ENCODE peak calls at places on chromosomes 2 and 18, in four cellular contexts. Y is HepG2, S is K562, H is H1. L is an unnamed sample.

GRCh38 chr18:73735836-73736235 is 411.8 kb downstream of the FBXO15 start:
- DNase-seq in H (no peak), S (no peak), Y (no peak), L (no peak)

GRCh38 chr2:212109217-212109616 is 429.4 kb downstream of the ERBB4 start:
- DNase-seq in S (no peak), H (no peak), Y (no peak), L (no peak)

GRCh38 chr18:44986933-44987332 is 306.2 kb downstream of the SETBP1 start:
- DNase-seq in S (no peak), H (no peak), Y (no peak), L (no peak)

GRCh38 chr2:174334781-174335604 is at the start of gene SP9:
- DNase-seq in S (peak), H (no peak), Y (peak), L (peak)

GRCh38 chr2:171432969-171433762 is 624 bp downstream of the METTL8 start:
- DNase-seq in H (no peak), Y (peak), S (peak), L (peak)

GRCh38 chr2:157470321-157470720 is 26.4 kb upstream of the CYTIP start:
- DNase-seq in H (no peak), S (no peak), Y (no peak), L (no peak)

GRCh38 chr18:61772293-61772848 is 120.4 kb downstream of the RNF152 start:
- DNase-seq in H (no peak), S (no peak), Y (no peak), L (no peak)

GRCh38 chr18:54416459-54416858 is 58.8 kb downstream of the C18orf54 start:
- DNase-seq in Y (no peak), H (no peak), S (no peak), L (no peak)

GRCh38 chr18:9365406-9365805 is 30.8 kb downstream of the TWSG1 start:
- DNase-seq in S (no peak), H (no peak), Y (no peak), L (no peak)

GRCh38 chr2:204019572-204020501 is 83.3 kb downstream of the ICOS start:
- DNase-seq in H (no peak), S (no peak), Y (no peak), L (peak)

GRCh38 chr2:12928706-12929291 is 212.1 kb downstream of the TRIB2 start:
- DNase-seq in Y (no peak), H (no peak), S (no peak), L (no peak)

GRCh38 chr2:35454966-35455638 is 900.5 kb upstream of the CRIM1 start:
- DNase-seq in H (peak), Y (no peak), S (no peak), L (peak)

GRCh38 chr2:166138144-166138543 is 10.3 kb upstream of the SCN1A start:
- DNase-seq in H (no peak), S (no peak), Y (no peak), L (no peak)

GRCh38 chr2:101883860-101884259 is 107.9 kb upstream of the IL1R2 start:
- DNase-seq in S (peak), Y (peak), H (no peak), L (peak)

GRCh38 chr2:207513577-207514257 is 16.0 kb upstream of the CREB1 start:
- DNase-seq in H (no peak), Y (no peak), S (no peak), L (no peak)

GRCh38 chr18:43587538-43588153 is 310.4 kb upstream of the SYT4 start:
- DNase-seq in H (no peak), Y (peak), S (peak), L (peak)

GRCh38 chr2:45661828-45662227 is 10.4 kb downstream of the PRKCE start:
- DNase-seq in H (no peak), Y (no peak), S (no peak), L (no peak)

GRCh38 chr2:154952346-154953010 is 254.0 kb downstream of the KCNJ3 start:
- DNase-seq in H (no peak), Y (no peak), S (no peak), L (no peak)

GRCh38 chr2:12076810-12077209 is 330.4 kb downstream of the LPIN1 start:
- DNase-seq in H (no peak), S (peak), Y (no peak), L (no peak)

GRCh38 chr2:70888925-70889715 is 46.6 kb upstream of the ATP6V1B1 start:
- DNase-seq in S (no peak), H (no peak), Y (no peak), L (no peak)

GRCh38 chr2:162011718-162012564 is 62.1 kb downstream of the DPP4 start:
- DNase-seq in S (no peak), Y (no peak), H (no peak), L (no peak)

GRCh38 chr2:12714391-12715221 is 2.1 kb upstream of the TRIB2 start:
- DNase-seq in H (no peak), Y (no peak), S (no peak), L (no peak)

GRCh38 chr18:49238433-49239042 is 221.9 kb downstream of the DYM start:
- DNase-seq in Y (peak), H (no peak), S (peak), L (peak)

GRCh38 chr2:219506802-219507554 is 7.3 kb upstream of the ASIC4 start:
- DNase-seq in Y (no peak), H (no peak), S (no peak), L (no peak)

GRCh38 chr2:9002637-9003365 is 683 bp downstream of the MBOAT2 start:
- DNase-seq in Y (no peak), S (peak), H (no peak), L (peak)

GRCh38 chr2:229104026-229104425 is 167.1 kb downstream of the PID1 start:
- DNase-seq in Y (no peak), S (no peak), H (no peak), L (no peak)

DNA sequence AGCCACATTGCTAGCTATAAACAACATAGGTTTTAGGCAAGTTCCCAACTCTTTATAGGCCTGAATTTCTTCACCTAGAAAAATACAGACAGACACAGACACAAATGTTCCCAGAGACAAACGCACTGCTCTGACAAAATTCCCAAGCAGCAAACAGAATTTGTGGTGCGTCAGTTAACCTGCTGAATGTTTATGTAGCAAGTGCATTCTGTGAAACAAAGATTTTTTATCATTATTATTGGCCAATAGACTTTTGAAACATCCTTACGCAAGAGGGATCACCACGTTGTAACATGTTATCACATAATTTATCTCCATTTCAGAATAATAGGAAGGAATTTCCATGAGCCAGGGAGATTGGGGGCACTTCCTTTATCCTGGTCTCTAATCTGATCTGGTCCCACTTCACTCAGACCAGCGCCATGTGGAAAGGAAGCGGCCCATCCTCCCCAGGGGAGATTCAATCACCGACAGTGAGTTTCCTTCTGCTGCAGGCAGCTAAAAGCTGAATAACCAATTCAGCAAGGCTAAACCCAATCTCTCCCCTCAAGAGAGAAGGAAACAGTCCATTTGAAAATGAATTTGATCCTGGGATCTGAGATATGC is 166.1 kb downstream of the PID1 start:
- DNase-seq in Y (no peak), S (no peak), H (no peak), L (no peak)
- TF ChIP-seq USF2 in Y (no peak), S (no peak), H (no peak), L (no peak)

DNA sequence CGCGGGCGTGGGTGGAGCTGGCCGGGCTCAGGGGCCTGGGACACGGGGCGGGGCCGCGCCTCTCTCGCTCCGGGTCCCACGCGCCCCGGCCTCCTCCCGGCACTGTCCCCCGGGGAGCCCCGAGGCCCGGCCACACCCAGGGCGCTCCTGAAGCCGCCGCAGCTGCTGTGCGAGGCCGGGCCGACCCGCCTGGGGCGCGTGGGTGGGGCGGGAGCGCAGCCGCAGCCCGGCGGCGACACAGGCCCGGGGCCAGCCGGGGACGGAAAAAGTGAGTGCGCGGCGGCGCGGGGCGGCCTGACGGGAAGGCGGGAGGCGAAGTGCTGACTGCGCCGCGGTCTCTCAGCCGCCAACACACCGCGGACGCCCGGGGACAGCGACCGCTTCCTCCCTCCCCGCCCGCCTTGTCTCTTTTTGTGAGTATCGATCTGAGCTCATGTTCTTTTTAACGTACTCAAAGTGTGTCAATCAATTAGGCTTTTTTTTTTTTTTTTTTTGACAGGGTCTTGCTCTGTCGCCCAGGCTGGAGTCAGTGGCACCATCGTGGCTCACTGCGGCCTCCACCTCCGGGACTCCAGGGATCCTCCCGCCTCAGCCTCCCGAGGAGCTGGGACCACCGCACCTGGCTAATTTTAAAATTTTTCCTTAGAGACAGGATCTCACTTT is 14.5 kb downstream of the PDCD1 start:
- DNase-seq in S (peak), Y (no peak), H (no peak), L (peak)
- TF ChIP-seq RNF2 in S (no peak), Y (no peak), H (no peak), L (no peak)

GRCh38 chr2:201908901-201909300 is 102.6 kb downstream of the CDK15 start:
- DNase-seq in Y (no peak), S (no peak), H (no peak), L (no peak)

GRCh38 chr2:201901770-201902169 is 95.4 kb downstream of the CDK15 start:
- DNase-seq in Y (no peak), H (no peak), S (peak), L (no peak)

GRCh38 chr2:201907128-201907886 is 101.0 kb downstream of the CDK15 start:
- DNase-seq in Y (no peak), H (no peak), S (peak), L (no peak)

GRCh38 chr2:201900362-201900761 is 94.0 kb downstream of the CDK15 start:
- DNase-seq in H (no peak), S (no peak), Y (no peak), L (no peak)

GRCh38 chr2:201904529-201905420 is 98.4 kb downstream of the CDK15 start:
- DNase-seq in S (no peak), H (no peak), Y (no peak), L (no peak)
- TF ChIP-seq CTCF in S (no peak), H (no peak), Y (no peak), L (no peak)

GRCh38 chr2:108906403-108907077 is 82.5 kb downstream of the EDAR start:
- DNase-seq in H (no peak), S (no peak), Y (no peak), L (no peak)

GRCh38 chr2:108904680-108905079 is 84.3 kb downstream of the EDAR start:
- DNase-seq in Y (no peak), H (no peak), S (no peak), L (no peak)

GRCh38 chr2:108907822-108908716 is 81.0 kb downstream of the EDAR start:
- DNase-seq in Y (no peak), H (no peak), S (no peak), L (no peak)

GRCh38 chr2:108905176-108905575 is 83.8 kb downstream of the EDAR start:
- DNase-seq in H (no peak), Y (no peak), S (no peak), L (no peak)

GRCh38 chr2:108905906-108906305 is 83.1 kb downstream of the EDAR start:
- DNase-seq in Y (no peak), H (no peak), S (no peak), L (no peak)
- TF ChIP-seq USF2 in Y (no peak), H (no peak), S (no peak), L (no peak)

GRCh38 chr18:79740741-79741700 is 56.7 kb upstream of the KCNG2 start:
- DNase-seq in Y (no peak), S (no peak), H (no peak), L (no peak)

GRCh38 chr18:79742076-79742475 is 55.7 kb upstream of the KCNG2 start:
- DNase-seq in S (no peak), Y (no peak), H (no peak), L (no peak)

GRCh38 chr18:79746730-79747129 is 51.0 kb upstream of the KCNG2 start:
- DNase-seq in H (no peak), S (no peak), Y (no peak), L (no peak)

GRCh38 chr18:79747156-79747845 is 50.4 kb upstream of the KCNG2 start:
- DNase-seq in S (no peak), Y (no peak), H (no peak), L (no peak)

GRCh38 chr18:79744625-79745024 is 53.1 kb upstream of the KCNG2 start:
- DNase-seq in S (no peak), Y (no peak), H (no peak), L (no peak)
- TF ChIP-seq RNF2 in S (no peak), Y (no peak), H (no peak), L (no peak)

GRCh38 chr2:3443685-3444084 is 64.2 kb downstream of the TRAPPC12 start:
- DNase-seq in Y (no peak), H (no peak), S (no peak), L (peak)
- TF ChIP-seq CTCF in Y (peak), H (peak), S (peak), L (no peak)

GRCh38 chr2:20524412-20525040 is 77.7 kb downstream of the RHOB start:
- DNase-seq in S (peak), Y (no peak), H (no peak), L (no peak)
- TF ChIP-seq USF2 in S (no peak), Y (no peak), H (no peak), L (no peak)